ENCODE peak calls at places on chromosomes 2 and 18, in six cellular contexts. F is CD4-positive, alpha-beta memory T cell; A is HCT116; V is sigmoid colon; D is prostate gland; Y is thoracic aorta. O is an unnamed sample.

GRCh38 chr2:128727404-128727803 is 408.7 kb upstream of the HS6ST1 start:
- DNase-seq in F (no peak), A (no peak), V (no peak), D (no peak), Y (no peak), O (no peak)

GRCh38 chr2:105376789-105377231 is 22.0 kb downstream of the FHL2 start:
- DNase-seq in F (no peak), A (no peak), V (no peak), D (no peak), Y (no peak), O (no peak)

GRCh38 chr2:30763151-30763660 is 44.0 kb downstream of the CAPN13 start:
- DNase-seq in F (no peak), A (no peak), V (no peak), D (no peak), Y (no peak), O (no peak)

GRCh38 chr2:79619976-79620375 is 107.1 kb downstream of the CTNNA2 start:
- DNase-seq in F (no peak), A (no peak), V (no peak), D (no peak), Y (no peak), O (no peak)

GRCh38 chr2:241199897-241200821 is 11.7 kb downstream of the ANO7 start:
- DNase-seq in F (no peak), A (no peak), V (no peak), D (no peak), Y (no peak), O (no peak)

GRCh38 chr18:51009071-51009470 is 20.9 kb upstream of the SMAD4 start:
- DNase-seq in F (no peak), A (no peak), V (no peak), D (no peak), Y (no peak), O (no peak)

GRCh38 chr2:164599954-164600589 is 21.2 kb downstream of the GRB14 start:
- DNase-seq in F (no peak), A (peak), V (no peak), D (no peak), Y (no peak), O (peak)

GRCh38 chr2:147173186-147173575 is 671.6 kb upstream of the ACVR2A start:
- DNase-seq in F (no peak), A (no peak), V (no peak), D (no peak), Y (no peak), O (peak)

GRCh38 chr2:181163139-181163538 is 182.7 kb downstream of the UBE2E3 start:
- DNase-seq in F (peak), A (no peak), V (no peak), D (no peak), Y (no peak), O (no peak)

GRCh38 chr2:64692401-64692800 is 38.7 kb upstream of the SERTAD2 start:
- DNase-seq in F (no peak), A (no peak), V (no peak), D (no peak), Y (no peak), O (no peak)

GRCh38 chr2:151361674-151362380 is 4.4 kb downstream of the TNFAIP6 start:
- DNase-seq in F (no peak), A (no peak), V (no peak), D (no peak), Y (no peak), O (no peak)

GRCh38 chr2:521853-522530 is 155.2 kb downstream of the TMEM18 start:
- DNase-seq in F (no peak), A (no peak), V (no peak), D (no peak), Y (no peak), O (no peak)

GRCh38 chr2:43210467-43211303 is 15.7 kb downstream of the ZFP36L2 start:
- DNase-seq in F (no peak), A (no peak), V (peak), D (no peak), Y (peak), O (peak)

GRCh38 chr18:21316296-21316695 is 74.3 kb downstream of the GREB1L start:
- DNase-seq in F (no peak), A (no peak), V (no peak), D (no peak), Y (no peak), O (no peak)

GRCh38 chr18:74530584-74530862 is 3.8 kb upstream of the CNDP1 start:
- DNase-seq in F (no peak), A (no peak), V (no peak), D (no peak), Y (no peak), O (no peak)

GRCh38 chr2:235551965-235552364 is 58.1 kb downstream of the AGAP1 start:
- DNase-seq in F (no peak), A (peak), V (no peak), D (peak), Y (no peak), O (peak)

GRCh38 chr2:219513787-219514186 is 495 bp upstream of the ASIC4 start:
- DNase-seq in F (no peak), A (no peak), V (no peak), D (no peak), Y (no peak), O (no peak)

GRCh38 chr2:214379227-214379626 is 31.6 kb upstream of the VWC2L start:
- DNase-seq in F (no peak), A (no peak), V (no peak), D (no peak), Y (no peak), O (no peak)

GRCh38 chr18:26468931-26469340 is 79.4 kb downstream of the KCTD1 start:
- DNase-seq in F (no peak), A (no peak), V (no peak), D (no peak), Y (no peak), O (peak)

GRCh38 chr2:135052042-135052876 is at the start of gene RAB3GAP1:
- DNase-seq in F (peak), A (peak), V (peak), D (peak), Y (peak), O (peak)

GRCh38 chr2:69716555-69717120 is 25.3 kb upstream of the ANXA4 start:
- DNase-seq in F (no peak), A (no peak), V (no peak), D (no peak), Y (no peak), O (no peak)

GRCh38 chr2:4827836-4828235 is 864.3 kb upstream of the SOX11 start:
- DNase-seq in F (no peak), A (no peak), V (no peak), D (no peak), Y (no peak), O (peak)

GRCh38 chr2:17830053-17831034 is 14.1 kb downstream of the MSGN1 start:
- DNase-seq in F (peak), A (peak), V (no peak), D (peak), Y (no peak), O (peak)
- H3K4me3 ChIP-seq in F (no peak), A (no peak), V (no peak), D (no peak), Y (peak), O (no peak)

GRCh38 chr18:48827321-48828200 is 123.2 kb downstream of the SMAD7 start:
- DNase-seq in F (no peak), A (no peak), V (peak), D (no peak), Y (no peak), O (peak)
- H3K27ac ChIP-seq in F (no peak), A (no peak), V (peak), D (peak), Y (peak), O (peak)

GRCh38 chr18:58135806-58136331 is 91.8 kb downstream of the NEDD4L start:
- DNase-seq in F (peak), A (peak), V (no peak), D (no peak), Y (no peak), O (peak)
- H3K4me3 ChIP-seq in F (no peak), A (no peak), V (no peak), D (no peak), Y (no peak), O (no peak)

GRCh38 chr2:167572895-167573294 is 674.5 kb downstream of the STK39 start:
- DNase-seq in F (no peak), A (no peak), V (no peak), D (no peak), Y (no peak), O (peak)

DNA sequence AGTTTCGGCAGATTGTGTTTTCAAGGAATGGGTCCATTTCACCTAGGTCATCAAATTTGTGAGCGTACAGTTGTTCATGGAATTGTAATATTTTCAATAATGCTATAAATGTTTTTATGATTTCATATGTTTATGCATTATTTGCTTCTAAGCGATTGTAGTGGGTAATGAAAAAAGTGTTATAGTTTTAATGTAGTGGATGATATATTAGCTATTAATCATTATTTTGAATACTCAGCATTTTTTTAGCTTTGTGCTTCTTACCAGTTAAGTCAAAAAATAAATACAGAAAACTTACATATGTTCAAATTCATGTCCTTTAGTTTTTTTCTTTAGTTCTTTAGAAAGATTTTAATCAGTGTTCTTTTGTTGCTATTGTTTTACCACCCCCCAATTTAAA is 677.0 kb downstream of the STK39 start:
- DNase-seq in F (no peak), A (no peak), V (no peak), D (no peak), Y (no peak), O (no peak)
- H3K27ac ChIP-seq in F (no peak), A (no peak), V (no peak), D (no peak), Y (no peak), O (no peak)